ENCODE peak calls at places on chromosome 3, in four cellular contexts. A is uterus, Y is fibroblast of lung, K is ovary. B is an unnamed sample.

GRCh38 chr3:4988815-4989648 is 9.8 kb downstream of the BHLHE40 start:
- DNase-seq in A (no peak), Y (peak), K (no peak), B (no peak)

GRCh38 chr3:107496855-107497254 is 25.9 kb upstream of the BBX start:
- DNase-seq in A (no peak), Y (no peak), K (no peak), B (no peak)

GRCh38 chr3:158770254-158771017 is 31.4 kb upstream of the MFSD1 start:
- DNase-seq in A (no peak), Y (peak), K (no peak), B (no peak)

GRCh38 chr3:183507551-183507950 is 48.0 kb downstream of the KLHL6 start:
- DNase-seq in A (no peak), Y (no peak), K (no peak), B (no peak)

GRCh38 chr3:162525791-162526190 is 1029.2 kb downstream of the OTOL1 start:
- DNase-seq in A (no peak), Y (peak), K (no peak), B (no peak)

GRCh38 chr3:139309880-139310279 is 33.9 kb upstream of the MRPS22 start:
- DNase-seq in A (no peak), Y (peak), K (no peak), B (no peak)

GRCh38 chr3:169526246-169526645 is 137.3 kb downstream of the MECOM start:
- DNase-seq in A (no peak), Y (peak), K (no peak), B (no peak)

GRCh38 chr3:154427685-154428291 is 2.2 kb downstream of the GPR149 start:
- DNase-seq in A (no peak), Y (no peak), K (no peak), B (no peak)

DNA sequence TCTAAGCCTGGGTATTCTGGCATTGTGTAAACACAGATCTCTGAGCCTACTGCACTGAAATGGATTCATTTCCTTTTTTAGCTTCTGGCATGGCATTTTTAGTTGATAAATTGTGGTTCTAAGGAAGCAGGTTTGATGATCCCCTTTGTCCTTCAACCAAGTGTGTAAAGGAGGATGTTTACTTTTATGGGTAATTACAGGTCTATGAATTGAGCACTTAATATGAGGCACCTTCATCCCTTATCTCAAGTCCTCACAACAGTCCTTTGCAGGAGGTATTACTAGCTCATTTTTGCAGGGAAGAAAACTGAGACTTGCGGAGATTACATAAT is 30.8 kb upstream of the ZBTB38 start:
- DNase-seq in A (no peak), Y (no peak), K (no peak), B (no peak)
- H3K27ac ChIP-seq in A (no peak), Y (peak), K (no peak), B (no peak)

GRCh38 chr3:180808823-180809575 is 103.5 kb upstream of the FXR1 start:
- DNase-seq in A (no peak), Y (no peak), K (no peak), B (no peak)

GRCh38 chr3:180802837-180803236 is 109.6 kb upstream of the FXR1 start:
- DNase-seq in A (no peak), Y (peak), K (no peak), B (no peak)

DNA sequence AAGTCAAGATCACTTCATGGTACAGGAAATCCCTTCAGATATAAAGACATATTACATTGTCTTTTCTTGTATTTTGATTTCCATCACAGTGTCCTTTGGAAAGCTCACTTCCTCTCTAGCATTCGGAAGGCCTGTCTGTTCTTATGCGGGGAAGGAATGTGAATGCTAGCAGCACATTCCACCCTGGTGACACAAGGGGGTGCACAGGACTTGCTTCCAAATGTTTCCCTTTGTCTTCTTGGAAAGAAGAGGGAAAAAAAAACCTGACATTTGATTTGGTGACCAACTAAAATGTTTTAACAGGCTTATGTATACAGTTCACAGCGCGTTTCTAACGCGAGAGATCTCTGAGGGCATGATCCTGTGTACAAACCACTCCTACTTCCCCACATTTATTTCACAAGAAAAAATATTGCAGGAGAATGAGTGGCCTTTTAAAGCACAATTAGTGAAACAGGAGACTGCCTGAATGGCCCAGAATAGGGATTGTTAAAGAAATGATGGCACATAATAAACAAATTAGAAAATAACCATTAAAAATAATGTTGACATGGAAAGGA is 107.5 kb upstream of the FXR1 start:
- DNase-seq in A (no peak), Y (peak), K (peak), B (no peak)
- TF ChIP-seq CTCF in A (peak), Y (peak), K (no peak), B (peak)

GRCh38 chr3:278300-279064 is 81.9 kb downstream of the CHL1 start:
- DNase-seq in A (no peak), Y (no peak), K (no peak), B (no peak)
- H3K27ac ChIP-seq in A (no peak), Y (no peak), K (no peak), B (no peak)

DNA sequence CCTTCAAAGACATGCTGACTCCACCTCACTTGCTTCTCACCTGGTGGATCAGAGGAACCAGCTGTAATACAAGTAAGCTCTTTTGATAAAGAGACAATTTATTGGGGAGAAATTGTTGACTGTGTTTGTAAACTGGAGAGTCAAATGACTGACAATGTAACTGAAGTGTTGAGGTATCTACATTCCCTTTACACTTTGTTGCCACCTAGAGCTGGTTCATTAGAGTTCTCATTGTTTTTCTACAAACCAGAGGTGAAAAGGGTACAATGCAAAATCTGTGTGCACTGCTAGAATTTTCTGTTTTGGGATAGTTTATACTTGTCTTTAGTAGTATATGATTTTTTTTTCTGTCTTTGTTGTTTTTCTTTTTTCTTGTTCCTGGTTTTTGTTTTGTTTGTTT is 8.7 kb upstream of the LRRC58 start:
- DNase-seq in A (no peak), Y (no peak), K (no peak), B (no peak)
- TF ChIP-seq CTCF in A (no peak), Y (no peak), K (no peak), B (no peak)

GRCh38 chr3:170699158-170700053 is 113.5 kb upstream of the SLC7A14 start:
- DNase-seq in A (peak), Y (no peak), K (no peak), B (peak)

GRCh38 chr3:170700054-170700404 is 114.2 kb upstream of the SLC7A14 start:
- DNase-seq in A (no peak), Y (no peak), K (no peak), B (no peak)

GRCh38 chr3:170703121-170703588 is 117.3 kb upstream of the SLC7A14 start:
- DNase-seq in A (no peak), Y (peak), K (no peak), B (no peak)

GRCh38 chr3:170705136-170705535 is 119.3 kb upstream of the SLC7A14 start:
- DNase-seq in A (peak), Y (no peak), K (no peak), B (no peak)

DNA sequence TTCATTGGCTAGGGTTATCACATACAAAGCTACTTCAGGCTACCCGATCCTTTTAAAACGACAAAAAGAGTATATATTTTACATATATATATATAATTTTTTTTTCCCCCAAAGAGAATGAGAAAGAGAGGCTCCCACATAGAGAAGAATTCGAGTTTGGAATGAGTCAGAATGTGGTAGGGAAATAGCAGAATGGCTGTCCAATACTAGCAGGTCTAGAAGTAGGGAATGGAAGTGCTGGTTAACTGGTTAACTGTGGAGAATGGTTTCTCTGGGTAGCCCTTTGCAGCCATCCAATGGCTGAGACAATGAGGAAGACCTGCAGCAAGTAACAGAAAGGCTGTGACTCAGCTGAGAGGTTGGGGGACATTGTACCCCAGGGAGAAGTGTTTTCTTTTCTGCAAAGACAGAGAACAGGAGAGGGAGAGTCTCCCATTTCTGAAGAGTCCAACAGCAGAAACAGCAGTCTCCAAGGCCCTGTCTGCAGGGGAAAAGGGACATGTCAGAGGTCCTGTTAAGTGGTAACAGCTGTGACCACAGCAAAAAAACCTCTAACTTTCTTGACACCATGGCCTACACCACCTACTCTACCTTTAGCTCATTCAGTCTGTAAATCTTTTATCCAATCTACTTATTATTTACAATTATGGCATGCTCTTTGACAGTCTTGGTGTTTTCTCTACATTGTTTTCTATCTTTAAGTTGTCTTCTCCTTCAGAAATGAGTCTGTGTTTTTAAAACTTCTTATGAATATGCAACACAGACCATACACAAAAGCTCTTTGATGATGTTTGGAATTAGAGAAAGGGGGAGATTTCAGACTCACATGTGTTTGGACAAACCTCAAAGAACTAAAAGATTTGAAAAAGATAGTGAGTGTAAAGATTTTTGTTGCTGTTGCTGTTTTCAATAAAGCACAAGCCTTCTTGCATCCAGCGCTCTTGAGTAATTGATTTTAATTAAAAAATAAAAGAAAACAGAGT is 116.1 kb upstream of the SLC7A14 start:
- DNase-seq in A (no peak), Y (no peak), K (no peak), B (no peak)
- H3K27ac ChIP-seq in A (no peak), Y (peak), K (no peak), B (no peak)

DNA sequence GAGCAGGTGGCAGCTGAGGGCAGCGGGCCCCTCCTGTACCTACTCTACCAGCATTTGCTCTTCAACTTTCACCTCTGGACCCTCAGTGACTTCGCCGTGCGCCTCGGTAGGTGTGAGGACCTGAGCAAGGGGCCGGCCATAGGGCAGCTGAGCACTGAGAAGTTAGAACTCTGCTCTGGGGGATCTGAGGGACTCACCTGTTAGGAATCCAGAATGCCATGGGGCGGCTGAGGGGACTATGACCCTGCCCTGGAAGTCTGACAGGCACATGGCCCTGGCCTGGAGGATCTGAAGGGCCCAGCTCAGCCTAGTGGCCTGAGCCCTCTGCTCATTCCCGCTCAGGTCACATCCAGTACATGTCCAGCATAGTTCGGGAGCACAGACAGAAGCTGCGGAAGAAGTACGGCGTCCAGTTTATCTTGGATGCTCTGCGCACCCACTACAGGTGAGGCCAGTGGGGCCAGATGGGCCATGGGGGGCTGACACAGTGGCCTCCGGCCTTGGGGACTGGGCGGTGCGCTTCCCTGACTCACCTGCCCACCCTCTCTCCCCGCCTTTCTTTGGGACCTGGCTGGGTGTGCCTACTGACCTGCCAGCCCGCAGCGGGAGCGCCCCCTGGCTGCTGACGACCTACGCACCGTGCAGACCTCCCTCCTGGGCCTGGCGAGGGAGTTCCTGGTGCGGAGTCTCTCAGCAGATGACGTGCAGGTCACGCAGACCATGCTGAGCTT is 18.8 kb downstream of the NBEAL2 start:
- DNase-seq in A (no peak), Y (peak), K (peak), B (no peak)
- TF ChIP-seq CTCF in A (peak), Y (peak), K (no peak), B (peak)

GRCh38 chr3:134364936-134365765 is 9.1 kb downstream of the AMOTL2 start:
- DNase-seq in A (no peak), Y (no peak), K (no peak), B (no peak)
- H3K27ac ChIP-seq in A (peak), Y (peak), K (peak), B (peak)

GRCh38 chr3:52056968-52057805 is 816 bp upstream of the DUSP7 start:
- DNase-seq in A (peak), Y (peak), K (peak), B (peak)

GRCh38 chr3:52054689-52055511 is 1.5 kb downstream of the DUSP7 start:
- DNase-seq in A (no peak), Y (no peak), K (peak), B (no peak)

GRCh38 chr3:52057806-52058099 is 1.4 kb upstream of the DUSP7 start:
- DNase-seq in A (no peak), Y (no peak), K (no peak), B (no peak)

GRCh38 chr3:52056521-52056967 is at the start of gene DUSP7:
- DNase-seq in A (peak), Y (peak), K (peak), B (no peak)

GRCh38 chr3:52055537-52056351 is 627 bp downstream of the DUSP7 start:
- DNase-seq in A (no peak), Y (peak), K (peak), B (no peak)
- TF ChIP-seq CTCF in A (peak), Y (peak), K (no peak), B (no peak)

GRCh38 chr3:168117853-168118313 is 22.2 kb upstream of the GOLIM4 start:
- DNase-seq in A (no peak), Y (no peak), K (no peak), B (no peak)

GRCh38 chr3:168113848-168114247 is 18.1 kb upstream of the GOLIM4 start:
- DNase-seq in A (no peak), Y (no peak), K (no peak), B (no peak)

GRCh38 chr3:168116279-168116678 is 20.6 kb upstream of the GOLIM4 start:
- DNase-seq in A (no peak), Y (peak), K (no peak), B (no peak)

GRCh38 chr3:168117059-168117458 is 21.3 kb upstream of the GOLIM4 start:
- DNase-seq in A (no peak), Y (peak), K (no peak), B (no peak)

GRCh38 chr3:168112894-168113293 is 17.2 kb upstream of the GOLIM4 start:
- DNase-seq in A (no peak), Y (no peak), K (no peak), B (no peak)
- H3K27ac ChIP-seq in A (no peak), Y (no peak), K (no peak), B (no peak)

B was measured in vagina.